ENCODE peak calls at places on chromosomes 1 and 21, in four cellular contexts. One of them, this sample, is unnamed.

GRCh38 chr1:14300991-14301703 is 297.3 kb upstream of the KAZN start:
- DNase-seq in left cardiac atrium: peak; percentile 55
- DNase-seq in neural crest cell: no peak
- DNase-seq in non-pigmented ciliary epithelial cell: no peak
- DNase-seq in this sample: peak; percentile 17

GRCh38 chr1:117795190-117795589 is 134.2 kb downstream of the GDAP2 start:
- DNase-seq in neural crest cell: no peak
- DNase-seq in non-pigmented ciliary epithelial cell: peak; percentile 70
- DNase-seq in left cardiac atrium: peak; percentile 41
- DNase-seq in this sample: no peak

GRCh38 chr1:32948905-32949304 is 15.7 kb downstream of the RNF19B start:
- DNase-seq in neural crest cell: no peak
- DNase-seq in non-pigmented ciliary epithelial cell: no peak
- DNase-seq in left cardiac atrium: no peak
- DNase-seq in this sample: no peak

GRCh38 chr21:42566524-42567180 is 53.0 kb downstream of the SLC37A1 start:
- DNase-seq in non-pigmented ciliary epithelial cell: no peak
- DNase-seq in neural crest cell: no peak
- DNase-seq in left cardiac atrium: no peak
- DNase-seq in this sample: no peak

GRCh38 chr1:115123116-115123515 is 33.8 kb upstream of the TSPAN2 start:
- DNase-seq in neural crest cell: no peak
- DNase-seq in left cardiac atrium: no peak
- DNase-seq in non-pigmented ciliary epithelial cell: no peak
- DNase-seq in this sample: no peak

GRCh38 chr1:89518116-89518780 is 6.4 kb upstream of the LRRC8B start:
- DNase-seq in neural crest cell: no peak
- DNase-seq in left cardiac atrium: no peak
- DNase-seq in non-pigmented ciliary epithelial cell: no peak
- DNase-seq in this sample: no peak

GRCh38 chr21:34801519-34802132 is 132.8 kb downstream of the CLIC6 start:
- DNase-seq in non-pigmented ciliary epithelial cell: no peak
- DNase-seq in left cardiac atrium: no peak
- DNase-seq in neural crest cell: no peak
- DNase-seq in this sample: no peak

GRCh38 chr1:167438171-167439138 is 79.9 kb downstream of the CD247 start:
- DNase-seq in neural crest cell: no peak
- DNase-seq in left cardiac atrium: no peak
- DNase-seq in non-pigmented ciliary epithelial cell: no peak
- DNase-seq in this sample: no peak

GRCh38 chr1:44792736-44793502 is 4.9 kb upstream of the BEST4 start:
- DNase-seq in left cardiac atrium: no peak
- DNase-seq in non-pigmented ciliary epithelial cell: no peak
- DNase-seq in neural crest cell: no peak
- DNase-seq in this sample: no peak

GRCh38 chr1:54355931-54356679 is 50.1 kb downstream of the SSBP3 start:
- DNase-seq in left cardiac atrium: no peak
- DNase-seq in non-pigmented ciliary epithelial cell: no peak
- DNase-seq in neural crest cell: no peak
- DNase-seq in this sample: peak; percentile 78

GRCh38 chr1:240803151-240803550 is 191.2 kb upstream of the GREM2 start:
- DNase-seq in non-pigmented ciliary epithelial cell: peak; percentile 54
- DNase-seq in left cardiac atrium: no peak
- DNase-seq in neural crest cell: no peak
- DNase-seq in this sample: no peak

GRCh38 chr1:6599141-6599975 is 3.3 kb downstream of the KLHL21 start:
- DNase-seq in left cardiac atrium: no peak
- DNase-seq in neural crest cell: no peak
- DNase-seq in non-pigmented ciliary epithelial cell: no peak
- DNase-seq in this sample: no peak

GRCh38 chr1:172719694-172720138 is 60.8 kb downstream of the FASLG start:
- DNase-seq in neural crest cell: no peak
- DNase-seq in left cardiac atrium: no peak
- DNase-seq in non-pigmented ciliary epithelial cell: no peak
- DNase-seq in this sample: no peak

GRCh38 chr1:219324629-219325367 is 151.1 kb downstream of the LYPLAL1 start:
- DNase-seq in left cardiac atrium: no peak
- DNase-seq in neural crest cell: no peak
- DNase-seq in non-pigmented ciliary epithelial cell: peak; percentile 95
- DNase-seq in this sample: no peak

GRCh38 chr1:110249256-110249655 is 39.1 kb downstream of the KCNC4 start:
- DNase-seq in left cardiac atrium: no peak
- DNase-seq in neural crest cell: no peak
- DNase-seq in non-pigmented ciliary epithelial cell: no peak
- DNase-seq in this sample: no peak

GRCh38 chr1:66769512-66770229 is 17.4 kb downstream of the DYNLT5 start:
- DNase-seq in left cardiac atrium: no peak
- DNase-seq in neural crest cell: no peak
- DNase-seq in non-pigmented ciliary epithelial cell: no peak
- DNase-seq in this sample: no peak

GRCh38 chr1:110106013-110106941 is 6.0 kb upstream of the UBL4B start:
- DNase-seq in non-pigmented ciliary epithelial cell: peak; percentile 23
- DNase-seq in left cardiac atrium: peak; percentile 72
- DNase-seq in neural crest cell: peak; percentile 76
- DNase-seq in this sample: peak; percentile 62

GRCh38 chr1:170410391-170411146 is 121.4 kb upstream of the GORAB start:
- DNase-seq in left cardiac atrium: no peak
- DNase-seq in neural crest cell: no peak
- DNase-seq in non-pigmented ciliary epithelial cell: peak; percentile 52
- DNase-seq in this sample: no peak

GRCh38 chr1:239237912-239238311 is 148.5 kb upstream of the CHRM3 start:
- DNase-seq in neural crest cell: no peak
- DNase-seq in non-pigmented ciliary epithelial cell: no peak
- DNase-seq in left cardiac atrium: no peak
- DNase-seq in this sample: no peak